ENCODE peak calls at places on chromosomes 4 and X, in eight cellular contexts. One of them, this sample, is unnamed.

GRCh38 chr4:146333187-146333894 is 119.0 kb downstream of the REELD1 start:
- DNase-seq in A549: no peak
- DNase-seq in activated T-helper 1 cell treated with Interleukin-2 at 50 U/mL for 16 hours: no peak
- DNase-seq in renal cortical epithelial cell: peak; percentile 71
- DNase-seq in stimulated activated CD4-positive, alpha-beta T cell treated with anti-CD3 and anti-CD28 coated beads, Interleukin-12 subunit alpha, Interleukin-12 subunit beta, amount 100 ng/mL, for 4 hours: no peak
- DNase-seq in posterior vena cava: no peak
- DNase-seq in activated B cell treated with CpG ODN at 0.5 μM for 24 hours: no peak
- DNase-seq in smooth muscle cell of the brain vasculature: no peak
- DNase-seq in this sample: no peak

GRCh38 chr4:3013839-3014350 is 50.5 kb downstream of the GRK4 start:
- DNase-seq in A549: no peak
- DNase-seq in activated T-helper 1 cell treated with Interleukin-2 at 50 U/mL for 16 hours: no peak
- DNase-seq in renal cortical epithelial cell: no peak
- DNase-seq in stimulated activated CD4-positive, alpha-beta T cell treated with anti-CD3 and anti-CD28 coated beads, Interleukin-12 subunit alpha, Interleukin-12 subunit beta, amount 100 ng/mL, for 4 hours: no peak
- DNase-seq in posterior vena cava: no peak
- DNase-seq in activated B cell treated with CpG ODN at 0.5 μM for 24 hours: no peak
- DNase-seq in smooth muscle cell of the brain vasculature: no peak
- DNase-seq in this sample: no peak

GRCh38 chr4:75723117-75723801 is 1.1 kb upstream of the USO1 start:
- DNase-seq in A549: no peak
- DNase-seq in activated T-helper 1 cell treated with Interleukin-2 at 50 U/mL for 16 hours: no peak
- DNase-seq in renal cortical epithelial cell: peak; percentile 75
- DNase-seq in stimulated activated CD4-positive, alpha-beta T cell treated with anti-CD3 and anti-CD28 coated beads, Interleukin-12 subunit alpha, Interleukin-12 subunit beta, amount 100 ng/mL, for 4 hours: no peak
- DNase-seq in posterior vena cava: no peak
- DNase-seq in activated B cell treated with CpG ODN at 0.5 μM for 24 hours: no peak
- DNase-seq in smooth muscle cell of the brain vasculature: no peak
- DNase-seq in this sample: no peak

GRCh38 chrX:34365482-34365881 is 233.4 kb upstream of the FAM47A start:
- DNase-seq in A549: no peak
- DNase-seq in activated T-helper 1 cell treated with Interleukin-2 at 50 U/mL for 16 hours: no peak
- DNase-seq in renal cortical epithelial cell: peak; percentile 28
- DNase-seq in stimulated activated CD4-positive, alpha-beta T cell treated with anti-CD3 and anti-CD28 coated beads, Interleukin-12 subunit alpha, Interleukin-12 subunit beta, amount 100 ng/mL, for 4 hours: no peak
- DNase-seq in posterior vena cava: no peak
- DNase-seq in activated B cell treated with CpG ODN at 0.5 μM for 24 hours: no peak
- DNase-seq in smooth muscle cell of the brain vasculature: peak; percentile 12
- DNase-seq in this sample: peak; percentile 17

GRCh38 chrX:8845060-8845459 is 43.9 kb upstream of the FAM9A start:
- DNase-seq in A549: peak; percentile 62
- DNase-seq in activated T-helper 1 cell treated with Interleukin-2 at 50 U/mL for 16 hours: no peak
- DNase-seq in renal cortical epithelial cell: peak; percentile 71
- DNase-seq in stimulated activated CD4-positive, alpha-beta T cell treated with anti-CD3 and anti-CD28 coated beads, Interleukin-12 subunit alpha, Interleukin-12 subunit beta, amount 100 ng/mL, for 4 hours: no peak
- DNase-seq in posterior vena cava: no peak
- DNase-seq in activated B cell treated with CpG ODN at 0.5 μM for 24 hours: no peak
- DNase-seq in smooth muscle cell of the brain vasculature: no peak
- DNase-seq in this sample: no peak

GRCh38 chrX:66931713-66932112 is 292.8 kb upstream of the EDA2R start:
- DNase-seq in A549: no peak
- DNase-seq in activated T-helper 1 cell treated with Interleukin-2 at 50 U/mL for 16 hours: no peak
- DNase-seq in renal cortical epithelial cell: no peak
- DNase-seq in stimulated activated CD4-positive, alpha-beta T cell treated with anti-CD3 and anti-CD28 coated beads, Interleukin-12 subunit alpha, Interleukin-12 subunit beta, amount 100 ng/mL, for 4 hours: no peak
- DNase-seq in posterior vena cava: no peak
- DNase-seq in activated B cell treated with CpG ODN at 0.5 μM for 24 hours: no peak
- DNase-seq in smooth muscle cell of the brain vasculature: no peak
- DNase-seq in this sample: no peak

GRCh38 chrX:121308276-121308805 is 260.9 kb downstream of the GLUD2 start:
- DNase-seq in A549: peak; percentile 4
- DNase-seq in activated T-helper 1 cell treated with Interleukin-2 at 50 U/mL for 16 hours: no peak
- DNase-seq in renal cortical epithelial cell: peak; percentile 80
- DNase-seq in stimulated activated CD4-positive, alpha-beta T cell treated with anti-CD3 and anti-CD28 coated beads, Interleukin-12 subunit alpha, Interleukin-12 subunit beta, amount 100 ng/mL, for 4 hours: peak; percentile 36
- DNase-seq in posterior vena cava: no peak
- DNase-seq in activated B cell treated with CpG ODN at 0.5 μM for 24 hours: no peak
- DNase-seq in smooth muscle cell of the brain vasculature: peak; percentile 9
- DNase-seq in this sample: no peak

GRCh38 chr4:69835766-69836165 is 24.2 kb downstream of the SULT1E1 start:
- DNase-seq in A549: no peak
- DNase-seq in activated T-helper 1 cell treated with Interleukin-2 at 50 U/mL for 16 hours: no peak
- DNase-seq in renal cortical epithelial cell: no peak
- DNase-seq in stimulated activated CD4-positive, alpha-beta T cell treated with anti-CD3 and anti-CD28 coated beads, Interleukin-12 subunit alpha, Interleukin-12 subunit beta, amount 100 ng/mL, for 4 hours: no peak
- DNase-seq in posterior vena cava: no peak
- DNase-seq in activated B cell treated with CpG ODN at 0.5 μM for 24 hours: no peak
- DNase-seq in smooth muscle cell of the brain vasculature: no peak
- DNase-seq in this sample: no peak

GRCh38 chr4:54172156-54172555 is 56.9 kb upstream of the PDGFRA start:
- DNase-seq in A549: no peak
- DNase-seq in activated T-helper 1 cell treated with Interleukin-2 at 50 U/mL for 16 hours: no peak
- DNase-seq in renal cortical epithelial cell: no peak
- DNase-seq in stimulated activated CD4-positive, alpha-beta T cell treated with anti-CD3 and anti-CD28 coated beads, Interleukin-12 subunit alpha, Interleukin-12 subunit beta, amount 100 ng/mL, for 4 hours: no peak
- DNase-seq in posterior vena cava: no peak
- DNase-seq in activated B cell treated with CpG ODN at 0.5 μM for 24 hours: no peak
- DNase-seq in smooth muscle cell of the brain vasculature: no peak
- DNase-seq in this sample: no peak

GRCh38 chrX:74080165-74080564 is 223.8 kb upstream of the ZCCHC13 start:
- DNase-seq in A549: no peak
- DNase-seq in activated T-helper 1 cell treated with Interleukin-2 at 50 U/mL for 16 hours: no peak
- DNase-seq in renal cortical epithelial cell: no peak
- DNase-seq in stimulated activated CD4-positive, alpha-beta T cell treated with anti-CD3 and anti-CD28 coated beads, Interleukin-12 subunit alpha, Interleukin-12 subunit beta, amount 100 ng/mL, for 4 hours: no peak
- DNase-seq in posterior vena cava: no peak
- DNase-seq in activated B cell treated with CpG ODN at 0.5 μM for 24 hours: no peak
- DNase-seq in smooth muscle cell of the brain vasculature: no peak
- DNase-seq in this sample: no peak

GRCh38 chrX:21723097-21723496 is 34.8 kb downstream of the SMPX start:
- DNase-seq in A549: no peak
- DNase-seq in activated T-helper 1 cell treated with Interleukin-2 at 50 U/mL for 16 hours: no peak
- DNase-seq in renal cortical epithelial cell: no peak
- DNase-seq in stimulated activated CD4-positive, alpha-beta T cell treated with anti-CD3 and anti-CD28 coated beads, Interleukin-12 subunit alpha, Interleukin-12 subunit beta, amount 100 ng/mL, for 4 hours: no peak
- DNase-seq in posterior vena cava: no peak
- DNase-seq in activated B cell treated with CpG ODN at 0.5 μM for 24 hours: no peak
- DNase-seq in smooth muscle cell of the brain vasculature: no peak
- DNase-seq in this sample: no peak

GRCh38 chrX:1618689-1619088 is 3.8 kb downstream of the ASMT start:
- DNase-seq in A549: no peak
- DNase-seq in activated T-helper 1 cell treated with Interleukin-2 at 50 U/mL for 16 hours: no peak
- DNase-seq in renal cortical epithelial cell: no peak
- DNase-seq in stimulated activated CD4-positive, alpha-beta T cell treated with anti-CD3 and anti-CD28 coated beads, Interleukin-12 subunit alpha, Interleukin-12 subunit beta, amount 100 ng/mL, for 4 hours: no peak
- DNase-seq in posterior vena cava: no peak
- DNase-seq in activated B cell treated with CpG ODN at 0.5 μM for 24 hours: no peak
- DNase-seq in smooth muscle cell of the brain vasculature: no peak
- DNase-seq in this sample: no peak

GRCh38 chr4:108988514-108989195 is 225.8 kb upstream of the ETNPPL start:
- DNase-seq in A549: no peak
- DNase-seq in activated T-helper 1 cell treated with Interleukin-2 at 50 U/mL for 16 hours: no peak
- DNase-seq in renal cortical epithelial cell: peak; percentile 77
- DNase-seq in stimulated activated CD4-positive, alpha-beta T cell treated with anti-CD3 and anti-CD28 coated beads, Interleukin-12 subunit alpha, Interleukin-12 subunit beta, amount 100 ng/mL, for 4 hours: no peak
- DNase-seq in posterior vena cava: no peak
- DNase-seq in activated B cell treated with CpG ODN at 0.5 μM for 24 hours: no peak
- DNase-seq in smooth muscle cell of the brain vasculature: no peak
- DNase-seq in this sample: no peak

GRCh38 chr4:66681962-66682361 is 863.3 kb downstream of the CENPC start:
- DNase-seq in A549: no peak
- DNase-seq in activated T-helper 1 cell treated with Interleukin-2 at 50 U/mL for 16 hours: no peak
- DNase-seq in renal cortical epithelial cell: peak; percentile 63
- DNase-seq in stimulated activated CD4-positive, alpha-beta T cell treated with anti-CD3 and anti-CD28 coated beads, Interleukin-12 subunit alpha, Interleukin-12 subunit beta, amount 100 ng/mL, for 4 hours: no peak
- DNase-seq in posterior vena cava: no peak
- DNase-seq in activated B cell treated with CpG ODN at 0.5 μM for 24 hours: no peak
- DNase-seq in smooth muscle cell of the brain vasculature: no peak
- DNase-seq in this sample: no peak

GRCh38 chr4:42865572-42866189 is 26.8 kb upstream of the GRXCR1 start:
- DNase-seq in A549: peak; percentile 0
- DNase-seq in activated T-helper 1 cell treated with Interleukin-2 at 50 U/mL for 16 hours: no peak
- DNase-seq in renal cortical epithelial cell: peak; percentile 48
- DNase-seq in stimulated activated CD4-positive, alpha-beta T cell treated with anti-CD3 and anti-CD28 coated beads, Interleukin-12 subunit alpha, Interleukin-12 subunit beta, amount 100 ng/mL, for 4 hours: peak; percentile 15
- DNase-seq in posterior vena cava: no peak
- DNase-seq in activated B cell treated with CpG ODN at 0.5 μM for 24 hours: no peak
- DNase-seq in smooth muscle cell of the brain vasculature: no peak
- DNase-seq in this sample: no peak

This sample was measured in brain pericyte.